ENCODE peak calls at places on chromosomes 7 and 10, in nine cellular contexts. One of them, this sample, is unnamed.

GRCh38 chr10:6018422-6018821 is 41.1 kb upstream of the IL15RA start:
- DNase-seq in occipital lobe: no peak
- DNase-seq in activated T-helper 2 cell treated with anti-CD3 and anti-CD28 coated beads, Interferon-gamma antibody, Interleukin-2, Interleukin-4, amounts not matched to agents 10 μg/mL and 5 μg/mL and 100 μg/mL, durations not matched to agents 14 hours and 24 hours and 36 hours: no peak
- DNase-seq in T-helper 9 cell: no peak
- DNase-seq in NCI-H1694 treated with DMSO at 0.1 percent for 48 hours: no peak
- DNase-seq in AG08396: no peak
- DNase-seq in A549: no peak
- DNase-seq in CD8-positive, alpha-beta memory T cell: no peak
- DNase-seq in activated CD4-positive, CD25-positive, alpha-beta regulatory T cell: no peak
- DNase-seq in this sample: no peak

GRCh38 chr7:159177270-159178036 is 32.8 kb upstream of the VIPR2 start:
- DNase-seq in CD8-positive, alpha-beta memory T cell: no peak
- DNase-seq in AG08396: no peak
- DNase-seq in T-helper 9 cell: no peak
- DNase-seq in A549: no peak
- DNase-seq in activated CD4-positive, CD25-positive, alpha-beta regulatory T cell: no peak
- DNase-seq in occipital lobe: no peak
- DNase-seq in NCI-H1694 treated with DMSO at 0.1 percent for 48 hours: no peak
- DNase-seq in activated T-helper 2 cell treated with anti-CD3 and anti-CD28 coated beads, Interferon-gamma antibody, Interleukin-2, Interleukin-4, amounts not matched to agents 10 μg/mL and 5 μg/mL and 100 μg/mL, durations not matched to agents 14 hours and 24 hours and 36 hours: no peak
- DNase-seq in this sample: no peak

GRCh38 chr10:86363184-86363832 is 3.3 kb downstream of the GRID1 start:
- DNase-seq in A549: peak; percentile 70
- DNase-seq in AG08396: no peak
- DNase-seq in NCI-H1694 treated with DMSO at 0.1 percent for 48 hours: no peak
- DNase-seq in occipital lobe: no peak
- DNase-seq in T-helper 9 cell: no peak
- DNase-seq in activated T-helper 2 cell treated with anti-CD3 and anti-CD28 coated beads, Interferon-gamma antibody, Interleukin-2, Interleukin-4, amounts not matched to agents 10 μg/mL and 5 μg/mL and 100 μg/mL, durations not matched to agents 14 hours and 24 hours and 36 hours: no peak
- DNase-seq in activated CD4-positive, CD25-positive, alpha-beta regulatory T cell: no peak
- DNase-seq in CD8-positive, alpha-beta memory T cell: no peak
- DNase-seq in this sample: no peak

GRCh38 chr10:113108180-113108835 is 158.3 kb downstream of the TCF7L2 start:
- DNase-seq in CD8-positive, alpha-beta memory T cell: no peak
- DNase-seq in AG08396: no peak
- DNase-seq in activated T-helper 2 cell treated with anti-CD3 and anti-CD28 coated beads, Interferon-gamma antibody, Interleukin-2, Interleukin-4, amounts not matched to agents 10 μg/mL and 5 μg/mL and 100 μg/mL, durations not matched to agents 14 hours and 24 hours and 36 hours: no peak
- DNase-seq in occipital lobe: no peak
- DNase-seq in T-helper 9 cell: peak; percentile 9
- DNase-seq in NCI-H1694 treated with DMSO at 0.1 percent for 48 hours: peak; percentile 10
- DNase-seq in A549: no peak
- DNase-seq in activated CD4-positive, CD25-positive, alpha-beta regulatory T cell: no peak
- DNase-seq in this sample: no peak

GRCh38 chr10:114285961-114286441 is 46.9 kb downstream of the VWA2 start:
- DNase-seq in AG08396: no peak
- DNase-seq in CD8-positive, alpha-beta memory T cell: no peak
- DNase-seq in T-helper 9 cell: no peak
- DNase-seq in A549: no peak
- DNase-seq in activated T-helper 2 cell treated with anti-CD3 and anti-CD28 coated beads, Interferon-gamma antibody, Interleukin-2, Interleukin-4, amounts not matched to agents 10 μg/mL and 5 μg/mL and 100 μg/mL, durations not matched to agents 14 hours and 24 hours and 36 hours: no peak
- DNase-seq in occipital lobe: no peak
- DNase-seq in activated CD4-positive, CD25-positive, alpha-beta regulatory T cell: no peak
- DNase-seq in NCI-H1694 treated with DMSO at 0.1 percent for 48 hours: no peak
- DNase-seq in this sample: no peak

GRCh38 chr7:148696787-148697186 is 1.9 kb upstream of the CUL1 start:
- DNase-seq in activated T-helper 2 cell treated with anti-CD3 and anti-CD28 coated beads, Interferon-gamma antibody, Interleukin-2, Interleukin-4, amounts not matched to agents 10 μg/mL and 5 μg/mL and 100 μg/mL, durations not matched to agents 14 hours and 24 hours and 36 hours: no peak
- DNase-seq in T-helper 9 cell: no peak
- DNase-seq in activated CD4-positive, CD25-positive, alpha-beta regulatory T cell: no peak
- DNase-seq in NCI-H1694 treated with DMSO at 0.1 percent for 48 hours: no peak
- DNase-seq in AG08396: no peak
- DNase-seq in CD8-positive, alpha-beta memory T cell: no peak
- DNase-seq in A549: no peak
- DNase-seq in occipital lobe: no peak
- DNase-seq in this sample: no peak

GRCh38 chr10:112716924-112717348 is 233.1 kb upstream of the TCF7L2 start:
- DNase-seq in AG08396: peak; percentile 33
- DNase-seq in NCI-H1694 treated with DMSO at 0.1 percent for 48 hours: no peak
- DNase-seq in T-helper 9 cell: no peak
- DNase-seq in CD8-positive, alpha-beta memory T cell: no peak
- DNase-seq in occipital lobe: no peak
- DNase-seq in A549: peak; percentile 21
- DNase-seq in activated T-helper 2 cell treated with anti-CD3 and anti-CD28 coated beads, Interferon-gamma antibody, Interleukin-2, Interleukin-4, amounts not matched to agents 10 μg/mL and 5 μg/mL and 100 μg/mL, durations not matched to agents 14 hours and 24 hours and 36 hours: no peak
- DNase-seq in activated CD4-positive, CD25-positive, alpha-beta regulatory T cell: no peak
- DNase-seq in this sample: no peak

GRCh38 chr7:158802535-158803199 is 26.6 kb downstream of the ESYT2 start:
- DNase-seq in NCI-H1694 treated with DMSO at 0.1 percent for 48 hours: no peak
- DNase-seq in CD8-positive, alpha-beta memory T cell: no peak
- DNase-seq in activated T-helper 2 cell treated with anti-CD3 and anti-CD28 coated beads, Interferon-gamma antibody, Interleukin-2, Interleukin-4, amounts not matched to agents 10 μg/mL and 5 μg/mL and 100 μg/mL, durations not matched to agents 14 hours and 24 hours and 36 hours: no peak
- DNase-seq in occipital lobe: no peak
- DNase-seq in activated CD4-positive, CD25-positive, alpha-beta regulatory T cell: no peak
- DNase-seq in A549: no peak
- DNase-seq in T-helper 9 cell: no peak
- DNase-seq in AG08396: peak; percentile 64
- DNase-seq in this sample: no peak

GRCh38 chr7:318476-319266 is 28.7 kb downstream of the FOXL3 start:
- DNase-seq in activated T-helper 2 cell treated with anti-CD3 and anti-CD28 coated beads, Interferon-gamma antibody, Interleukin-2, Interleukin-4, amounts not matched to agents 10 μg/mL and 5 μg/mL and 100 μg/mL, durations not matched to agents 14 hours and 24 hours and 36 hours: no peak
- DNase-seq in NCI-H1694 treated with DMSO at 0.1 percent for 48 hours: no peak
- DNase-seq in AG08396: no peak
- DNase-seq in T-helper 9 cell: no peak
- DNase-seq in A549: no peak
- DNase-seq in occipital lobe: no peak
- DNase-seq in activated CD4-positive, CD25-positive, alpha-beta regulatory T cell: no peak
- DNase-seq in CD8-positive, alpha-beta memory T cell: peak; percentile 26
- DNase-seq in this sample: no peak

GRCh38 chr7:66748127-66748511 is 7.6 kb downstream of the RABGEF1 start:
- DNase-seq in T-helper 9 cell: no peak
- DNase-seq in CD8-positive, alpha-beta memory T cell: no peak
- DNase-seq in AG08396: no peak
- DNase-seq in occipital lobe: no peak
- DNase-seq in activated CD4-positive, CD25-positive, alpha-beta regulatory T cell: no peak
- DNase-seq in activated T-helper 2 cell treated with anti-CD3 and anti-CD28 coated beads, Interferon-gamma antibody, Interleukin-2, Interleukin-4, amounts not matched to agents 10 μg/mL and 5 μg/mL and 100 μg/mL, durations not matched to agents 14 hours and 24 hours and 36 hours: no peak
- DNase-seq in A549: no peak
- DNase-seq in NCI-H1694 treated with DMSO at 0.1 percent for 48 hours: no peak
- DNase-seq in this sample: no peak

GRCh38 chr10:7589748-7590147 is 77.0 kb downstream of the ITIH5 start:
- DNase-seq in CD8-positive, alpha-beta memory T cell: no peak
- DNase-seq in activated T-helper 2 cell treated with anti-CD3 and anti-CD28 coated beads, Interferon-gamma antibody, Interleukin-2, Interleukin-4, amounts not matched to agents 10 μg/mL and 5 μg/mL and 100 μg/mL, durations not matched to agents 14 hours and 24 hours and 36 hours: no peak
- DNase-seq in activated CD4-positive, CD25-positive, alpha-beta regulatory T cell: no peak
- DNase-seq in T-helper 9 cell: no peak
- DNase-seq in A549: no peak
- DNase-seq in AG08396: no peak
- DNase-seq in occipital lobe: no peak
- DNase-seq in NCI-H1694 treated with DMSO at 0.1 percent for 48 hours: no peak
- DNase-seq in this sample: no peak

GRCh38 chr7:106768324-106768751 is 96.7 kb upstream of the PIK3CG start:
- DNase-seq in occipital lobe: no peak
- DNase-seq in T-helper 9 cell: no peak
- DNase-seq in A549: no peak
- DNase-seq in activated T-helper 2 cell treated with anti-CD3 and anti-CD28 coated beads, Interferon-gamma antibody, Interleukin-2, Interleukin-4, amounts not matched to agents 10 μg/mL and 5 μg/mL and 100 μg/mL, durations not matched to agents 14 hours and 24 hours and 36 hours: no peak
- DNase-seq in AG08396: no peak
- DNase-seq in NCI-H1694 treated with DMSO at 0.1 percent for 48 hours: no peak
- DNase-seq in activated CD4-positive, CD25-positive, alpha-beta regulatory T cell: no peak
- DNase-seq in CD8-positive, alpha-beta memory T cell: no peak
- DNase-seq in this sample: no peak

GRCh38 chr7:113783403-113783802 is 135.4 kb downstream of the PPP1R3A start:
- DNase-seq in CD8-positive, alpha-beta memory T cell: no peak
- DNase-seq in occipital lobe: no peak
- DNase-seq in NCI-H1694 treated with DMSO at 0.1 percent for 48 hours: no peak
- DNase-seq in activated CD4-positive, CD25-positive, alpha-beta regulatory T cell: no peak
- DNase-seq in A549: no peak
- DNase-seq in AG08396: no peak
- DNase-seq in activated T-helper 2 cell treated with anti-CD3 and anti-CD28 coated beads, Interferon-gamma antibody, Interleukin-2, Interleukin-4, amounts not matched to agents 10 μg/mL and 5 μg/mL and 100 μg/mL, durations not matched to agents 14 hours and 24 hours and 36 hours: no peak
- DNase-seq in T-helper 9 cell: no peak
- DNase-seq in this sample: no peak

GRCh38 chr7:99504281-99504602 is 220 bp upstream of the ZKSCAN5 start:
- DNase-seq in occipital lobe: no peak
- DNase-seq in activated CD4-positive, CD25-positive, alpha-beta regulatory T cell: no peak
- DNase-seq in NCI-H1694 treated with DMSO at 0.1 percent for 48 hours: no peak
- DNase-seq in CD8-positive, alpha-beta memory T cell: no peak
- DNase-seq in AG08396: peak; percentile 96
- DNase-seq in T-helper 9 cell: no peak
- DNase-seq in activated T-helper 2 cell treated with anti-CD3 and anti-CD28 coated beads, Interferon-gamma antibody, Interleukin-2, Interleukin-4, amounts not matched to agents 10 μg/mL and 5 μg/mL and 100 μg/mL, durations not matched to agents 14 hours and 24 hours and 36 hours: no peak
- DNase-seq in A549: peak; percentile 99
- DNase-seq in this sample: no peak

GRCh38 chr7:132321387-132321786 is 254.9 kb downstream of the PLXNA4 start:
- DNase-seq in activated T-helper 2 cell treated with anti-CD3 and anti-CD28 coated beads, Interferon-gamma antibody, Interleukin-2, Interleukin-4, amounts not matched to agents 10 μg/mL and 5 μg/mL and 100 μg/mL, durations not matched to agents 14 hours and 24 hours and 36 hours: no peak
- DNase-seq in T-helper 9 cell: no peak
- DNase-seq in A549: no peak
- DNase-seq in activated CD4-positive, CD25-positive, alpha-beta regulatory T cell: no peak
- DNase-seq in NCI-H1694 treated with DMSO at 0.1 percent for 48 hours: peak; percentile 59
- DNase-seq in occipital lobe: no peak
- DNase-seq in AG08396: no peak
- DNase-seq in CD8-positive, alpha-beta memory T cell: no peak
- DNase-seq in this sample: peak; percentile 0

GRCh38 chr10:61839911-61840310 is 61.6 kb upstream of the ARID5B start:
- DNase-seq in T-helper 9 cell: no peak
- DNase-seq in CD8-positive, alpha-beta memory T cell: no peak
- DNase-seq in occipital lobe: no peak
- DNase-seq in NCI-H1694 treated with DMSO at 0.1 percent for 48 hours: no peak
- DNase-seq in AG08396: no peak
- DNase-seq in activated CD4-positive, CD25-positive, alpha-beta regulatory T cell: no peak
- DNase-seq in A549: no peak
- DNase-seq in activated T-helper 2 cell treated with anti-CD3 and anti-CD28 coated beads, Interferon-gamma antibody, Interleukin-2, Interleukin-4, amounts not matched to agents 10 μg/mL and 5 μg/mL and 100 μg/mL, durations not matched to agents 14 hours and 24 hours and 36 hours: no peak
- DNase-seq in this sample: no peak

GRCh38 chr7:64999165-65000004 is 7.1 kb downstream of the ERV3-1 start:
- DNase-seq in NCI-H1694 treated with DMSO at 0.1 percent for 48 hours: peak; percentile 3
- DNase-seq in occipital lobe: no peak
- DNase-seq in CD8-positive, alpha-beta memory T cell: no peak
- DNase-seq in activated CD4-positive, CD25-positive, alpha-beta regulatory T cell: no peak
- DNase-seq in A549: no peak
- DNase-seq in activated T-helper 2 cell treated with anti-CD3 and anti-CD28 coated beads, Interferon-gamma antibody, Interleukin-2, Interleukin-4, amounts not matched to agents 10 μg/mL and 5 μg/mL and 100 μg/mL, durations not matched to agents 14 hours and 24 hours and 36 hours: no peak
- DNase-seq in AG08396: no peak
- DNase-seq in T-helper 9 cell: no peak
- DNase-seq in this sample: no peak

GRCh38 chr10:130994191-130994590 is 317.3 kb downstream of the TCERG1L start:
- DNase-seq in A549: no peak
- DNase-seq in NCI-H1694 treated with DMSO at 0.1 percent for 48 hours: no peak
- DNase-seq in CD8-positive, alpha-beta memory T cell: no peak
- DNase-seq in occipital lobe: no peak
- DNase-seq in T-helper 9 cell: no peak
- DNase-seq in activated CD4-positive, CD25-positive, alpha-beta regulatory T cell: no peak
- DNase-seq in AG08396: no peak
- DNase-seq in activated T-helper 2 cell treated with anti-CD3 and anti-CD28 coated beads, Interferon-gamma antibody, Interleukin-2, Interleukin-4, amounts not matched to agents 10 μg/mL and 5 μg/mL and 100 μg/mL, durations not matched to agents 14 hours and 24 hours and 36 hours: no peak
- DNase-seq in this sample: no peak

GRCh38 chr10:119162121-119162520 is 3.4 kb downstream of the SFXN4 start:
- DNase-seq in A549: no peak
- DNase-seq in T-helper 9 cell: no peak
- DNase-seq in activated CD4-positive, CD25-positive, alpha-beta regulatory T cell: no peak
- DNase-seq in CD8-positive, alpha-beta memory T cell: no peak
- DNase-seq in activated T-helper 2 cell treated with anti-CD3 and anti-CD28 coated beads, Interferon-gamma antibody, Interleukin-2, Interleukin-4, amounts not matched to agents 10 μg/mL and 5 μg/mL and 100 μg/mL, durations not matched to agents 14 hours and 24 hours and 36 hours: no peak
- DNase-seq in NCI-H1694 treated with DMSO at 0.1 percent for 48 hours: no peak
- DNase-seq in AG08396: no peak
- DNase-seq in occipital lobe: no peak
- DNase-seq in this sample: no peak

GRCh38 chr10:20891338-20891714 is 5.8 kb downstream of the NEBL start:
- DNase-seq in A549: no peak
- DNase-seq in NCI-H1694 treated with DMSO at 0.1 percent for 48 hours: no peak
- DNase-seq in CD8-positive, alpha-beta memory T cell: no peak
- DNase-seq in T-helper 9 cell: no peak
- DNase-seq in activated T-helper 2 cell treated with anti-CD3 and anti-CD28 coated beads, Interferon-gamma antibody, Interleukin-2, Interleukin-4, amounts not matched to agents 10 μg/mL and 5 μg/mL and 100 μg/mL, durations not matched to agents 14 hours and 24 hours and 36 hours: no peak
- DNase-seq in activated CD4-positive, CD25-positive, alpha-beta regulatory T cell: no peak
- DNase-seq in occipital lobe: no peak
- DNase-seq in AG08396: no peak
- DNase-seq in this sample: no peak

This sample was measured in NCI-H446 treated with DMSO at 0.1 percent for 48 hours.